ENCODE peak calls at places on chromosomes 11 and 22, in seven cellular contexts. W is A549, D is HCT116, R is HepG2, U is K562, O is H1, J is GM12878. I is an unnamed sample.

GRCh38 chr11:107102692-107103463 is 84.6 kb upstream of the GUCY1A2 start:
- DNase-seq in U (no peak), J (no peak), W (no peak), O (no peak), D (no peak), R (no peak), I (no peak)

GRCh38 chr22:19812910-19813309 is 41.8 kb downstream of the GNB1L start:
- DNase-seq in J (no peak), O (peak), R (no peak), W (no peak), D (no peak), U (no peak), I (no peak)

GRCh38 chr22:17412232-17412631 is 43.0 kb downstream of the CECR2 start:
- DNase-seq in D (no peak), U (no peak), W (no peak), R (no peak), O (no peak), J (no peak), I (no peak)

GRCh38 chr11:3856856-3857553 is 1.5 kb downstream of the STIM1 start:
- DNase-seq in W (no peak), O (no peak), U (no peak), R (no peak), D (no peak), J (no peak), I (no peak)

GRCh38 chr22:46579751-46580449 is 40.3 kb upstream of the GRAMD4 start:
- DNase-seq in R (no peak), W (no peak), O (no peak), J (no peak), U (no peak), D (no peak), I (no peak)

GRCh38 chr11:1832181-1832988 is 2.4 kb upstream of the SYT8 start:
- DNase-seq in W (peak), R (no peak), J (no peak), D (no peak), O (peak), U (peak), I (no peak)

GRCh38 chr22:41367039-41367679 is 14.6 kb upstream of the TEF start:
- DNase-seq in D (peak), J (no peak), R (peak), O (peak), U (peak), W (peak), I (peak)

GRCh38 chr11:21965221-21965620 is 227.7 kb upstream of the ANO5 start:
- DNase-seq in R (no peak), O (no peak), D (no peak), U (no peak), J (no peak), W (no peak), I (no peak)

GRCh38 chr22:21824439-21824912 is 43.0 kb downstream of the MAPK1 start:
- DNase-seq in U (no peak), D (no peak), W (no peak), J (no peak), O (no peak), R (no peak), I (no peak)

GRCh38 chr11:3161309-3161708 is 3.8 kb downstream of the OSBPL5 start:
- DNase-seq in R (no peak), J (no peak), O (no peak), W (no peak), D (no peak), U (no peak), I (no peak)

GRCh38 chr11:14308114-14308896 is 50.7 kb downstream of the RRAS2 start:
- DNase-seq in R (peak), D (peak), U (peak), O (no peak), W (peak), J (no peak), I (peak)

GRCh38 chr11:96827164-96827563 is 437.4 kb downstream of the JRKL start:
- DNase-seq in R (no peak), W (no peak), O (no peak), D (no peak), U (no peak), J (no peak), I (peak)
- TF ChIP-seq CEBPB in R (no peak), W (no peak), O (no peak), D (no peak), U (no peak), J (no peak), I (no peak)

GRCh38 chr22:30472994-30473720 is 1.3 kb upstream of the SEC14L3 start:
- DNase-seq in W (no peak), D (no peak), J (no peak), R (no peak), U (no peak), O (no peak), I (no peak)
- TF ChIP-seq CEBPB in W (no peak), D (no peak), J (no peak), R (no peak), U (no peak), O (no peak), I (no peak)

GRCh38 chr22:50294319-50294656 is 13.2 kb downstream of the PLXNB2 start:
- DNase-seq in R (no peak), D (no peak), U (no peak), J (no peak), O (no peak), W (no peak), I (no peak)
- TF ChIP-seq CEBPB in R (no peak), D (no peak), U (no peak), J (no peak), O (no peak), W (no peak), I (no peak)

DNA sequence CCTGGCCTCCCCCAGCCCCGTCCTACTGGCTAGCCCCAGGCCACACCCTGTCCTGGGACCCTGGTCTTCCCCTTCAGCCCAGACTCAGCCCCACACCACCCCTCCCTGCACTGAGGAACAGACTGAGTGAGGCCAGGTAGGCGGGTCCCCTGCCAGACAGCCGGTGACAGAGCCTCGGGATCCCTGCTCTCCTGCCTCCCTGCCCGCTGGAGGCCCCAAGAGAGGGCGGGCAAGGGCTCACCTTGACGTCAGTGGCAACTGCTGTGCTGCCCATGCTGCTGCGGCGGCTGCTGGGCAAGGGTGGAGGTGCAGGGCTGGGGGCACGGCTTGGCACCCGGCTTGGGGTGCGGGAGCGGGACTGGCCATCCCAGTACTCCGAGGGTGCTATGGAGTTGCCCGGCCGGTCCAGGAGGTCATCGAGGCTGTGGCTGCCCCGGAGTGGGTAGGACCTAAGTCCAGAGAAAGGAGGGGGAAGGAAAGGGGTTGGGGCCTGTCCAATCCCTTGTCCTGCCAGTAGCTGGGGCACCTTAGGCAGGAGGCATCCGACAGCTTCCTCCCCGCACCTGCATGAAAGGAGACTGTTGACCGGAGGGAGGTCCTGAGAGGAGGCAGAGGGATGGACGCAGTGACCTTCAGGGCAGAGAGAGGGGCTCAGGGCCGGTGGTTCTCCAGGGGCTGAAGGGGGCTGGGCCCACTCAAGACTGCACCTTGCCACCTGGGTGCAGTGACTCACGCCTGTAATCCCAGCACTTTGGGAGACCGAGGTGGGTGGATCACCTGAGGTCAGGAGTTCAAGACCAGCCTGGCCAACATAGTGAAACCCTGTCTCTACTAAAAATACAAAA is 2.2 kb upstream of the SLC16A8 start:
- DNase-seq in R (no peak), O (no peak), D (no peak), U (peak), W (no peak), J (no peak), I (no peak)
- TF ChIP-seq CEBPB in R (no peak), O (no peak), D (no peak), U (no peak), W (no peak), J (no peak), I (no peak)

DNA sequence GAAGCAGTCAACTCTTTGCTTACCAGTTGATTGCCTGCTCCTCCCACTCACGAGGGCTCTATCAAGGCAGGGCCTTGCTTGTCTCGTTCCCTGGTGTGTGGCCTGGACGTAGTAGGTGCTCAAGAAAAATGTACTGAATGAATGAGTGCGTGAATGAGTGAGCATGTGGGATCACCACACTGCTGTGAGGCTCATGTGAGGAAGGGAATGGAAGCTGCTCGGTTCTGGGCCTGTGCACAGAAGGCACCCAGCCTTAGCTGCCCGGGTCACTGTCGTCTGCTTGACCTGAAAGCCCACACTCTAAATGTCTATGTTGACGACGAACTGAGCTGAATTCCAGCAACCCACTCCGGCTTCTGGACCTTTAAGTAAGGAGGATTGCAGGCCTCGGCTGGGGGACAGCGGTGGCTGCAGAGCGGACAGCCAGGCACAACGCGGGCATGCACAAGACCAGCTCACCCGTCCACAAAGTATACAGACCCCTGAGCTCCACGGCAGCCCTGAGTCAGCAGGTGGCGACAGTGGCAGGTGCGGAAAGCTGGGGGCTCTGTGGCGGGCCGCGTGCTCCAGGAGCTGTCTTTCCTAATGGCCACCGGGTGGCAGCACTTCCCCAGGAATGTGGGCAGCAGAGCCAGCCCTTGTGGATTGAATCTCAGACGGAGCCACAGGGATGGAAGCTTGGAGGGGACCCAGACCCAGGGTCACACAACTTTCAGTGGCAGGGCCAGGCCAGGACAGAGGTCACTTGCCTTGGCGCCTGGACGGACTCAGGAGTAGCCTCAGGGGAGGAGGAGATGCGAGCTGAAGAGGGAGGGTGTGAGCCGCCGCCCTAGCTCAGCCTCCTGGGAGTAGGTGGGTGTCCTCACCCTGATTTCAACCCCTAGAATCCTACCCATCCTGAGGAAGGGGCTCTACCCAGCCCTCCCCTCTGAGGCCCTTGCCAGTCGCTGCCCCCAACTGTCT is 5.0 kb upstream of the PICK1 start:
- DNase-seq in W (peak), D (peak), O (peak), J (peak), U (peak), R (peak), I (peak)
- TF ChIP-seq CEBPB in W (no peak), D (no peak), O (no peak), J (no peak), U (no peak), R (no peak), I (no peak)

DNA sequence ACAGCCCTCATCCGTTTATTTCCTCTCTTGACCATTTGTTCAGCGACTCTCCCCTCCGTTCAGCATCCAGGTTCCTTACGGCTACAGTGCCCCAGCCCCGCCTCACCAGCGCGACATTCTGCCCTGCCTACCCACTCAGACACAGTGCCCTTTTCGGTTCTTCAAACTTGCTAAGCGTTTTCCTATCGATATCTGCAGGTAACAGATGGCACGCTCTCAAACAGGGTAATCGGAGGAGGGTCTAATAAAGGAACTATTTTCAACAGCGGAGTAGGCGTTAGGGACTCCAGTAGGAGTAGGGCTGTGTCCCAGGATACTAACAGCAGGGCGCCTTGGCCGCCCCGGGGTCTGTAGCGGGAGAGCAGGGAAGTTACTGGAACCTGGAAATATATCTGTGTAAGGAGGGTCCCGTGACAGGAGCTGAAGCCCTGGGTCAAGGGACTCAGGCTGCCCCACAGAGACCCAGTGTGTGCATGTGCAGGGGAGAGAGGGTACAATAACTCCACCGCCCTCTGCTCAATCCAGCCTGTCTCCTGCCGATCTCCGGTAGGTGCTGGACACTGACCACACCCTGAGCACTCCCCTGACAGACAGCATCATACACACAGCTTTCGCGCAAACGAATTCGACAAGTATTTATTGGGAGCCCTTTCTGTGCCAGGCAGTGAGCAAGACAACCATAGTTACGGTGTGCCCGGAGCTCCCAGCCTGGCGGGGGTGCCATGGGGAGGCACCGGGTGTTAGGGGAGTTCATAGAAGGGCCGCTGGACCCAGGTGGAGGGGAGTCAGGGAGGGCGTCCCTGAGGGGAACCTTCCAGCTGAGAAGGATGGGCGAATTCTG is 2.1 kb downstream of the KLHL35 start:
- DNase-seq in O (no peak), R (no peak), W (no peak), J (no peak), D (no peak), U (no peak), I (no peak)
- TF ChIP-seq CEBPB in O (no peak), R (no peak), W (no peak), J (no peak), D (no peak), U (no peak), I (no peak)

DNA sequence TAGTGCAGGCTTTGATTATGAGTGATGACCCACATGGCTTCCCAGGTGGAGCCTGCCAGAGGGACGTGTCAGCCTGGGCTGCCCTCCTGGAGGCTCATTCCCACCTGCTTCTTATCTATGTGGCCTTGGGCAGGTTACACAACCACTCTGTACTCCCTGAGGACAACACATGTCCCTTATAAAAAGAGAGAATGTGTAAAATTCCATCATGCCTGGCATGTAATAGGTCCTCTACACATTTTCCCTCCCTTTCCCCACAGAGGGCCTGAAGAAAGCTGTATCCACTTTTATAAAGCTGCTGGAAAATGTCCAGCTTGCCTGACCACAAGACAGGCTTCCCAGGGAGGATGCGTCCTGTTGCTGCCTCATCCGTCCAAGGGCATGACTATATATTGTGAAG is 55.0 kb upstream of the VSTM5 start:
- DNase-seq in U (no peak), O (no peak), R (peak), W (no peak), J (no peak), D (no peak), I (peak)
- TF ChIP-seq CEBPB in U (no peak), O (no peak), R (no peak), W (no peak), J (no peak), D (no peak), I (no peak)

I was measured in IMR-90.